ENCODE peak calls at places on chromosomes 4 and X, in ten cellular contexts. Q is DMS 273 treated with DMSO at 0.1 percent for 48 hours; O is NCI-H146; A is occipital lobe; F is central memory CD4-positive, alpha-beta T cell; P is NCI-H510A treated with DMSO at 0.1 percent for 48 hours; X is WTC11; V is PC-9; I is sigmoid colon; C is NCI-H2171. S is an unnamed sample.

GRCh38 chr4:119525771-119526712 is 102.6 kb downstream of the PDE5A start:
- DNase-seq in F (no peak), C (no peak), O (no peak), Q (no peak), V (no peak), I (no peak), X (no peak), P (no peak), A (no peak), S (no peak)

GRCh38 chr4:71133491-71133890 is 140.0 kb downstream of the DCK start:
- DNase-seq in Q (no peak), P (no peak), F (no peak), I (no peak), O (no peak), C (no peak), A (no peak), V (no peak), X (no peak), S (no peak)

GRCh38 chrX:111165902-111166301 is 69.9 kb downstream of the PAK3 start:
- DNase-seq in A (no peak), I (no peak), P (no peak), V (no peak), F (no peak), X (no peak), Q (no peak), O (no peak), C (no peak), S (no peak)

GRCh38 chrX:44474410-44474809 is 68.2 kb downstream of the FUNDC1 start:
- DNase-seq in I (no peak), O (no peak), X (no peak), C (no peak), F (no peak), V (no peak), P (no peak), Q (no peak), A (no peak), S (no peak)

GRCh38 chr4:1080961-1081688 is 32.2 kb downstream of the RNF212 start:
- DNase-seq in P (no peak), I (no peak), C (no peak), O (no peak), Q (no peak), X (no peak), F (peak), A (no peak), V (peak), S (no peak)

GRCh38 chrX:17613979-17614572 is 123.2 kb upstream of the SCML1 start:
- DNase-seq in V (peak), F (no peak), P (peak), O (peak), A (no peak), X (no peak), I (no peak), Q (peak), C (no peak), S (no peak)

GRCh38 chr4:41120297-41121217 is 93.8 kb downstream of the APBB2 start:
- DNase-seq in P (no peak), F (no peak), Q (no peak), X (no peak), I (peak), O (no peak), A (no peak), V (no peak), C (no peak), S (peak)

GRCh38 chr4:3408793-3409330 is 32.9 kb upstream of the HGFAC start:
- DNase-seq in Q (no peak), A (no peak), P (no peak), I (peak), X (no peak), O (no peak), F (no peak), C (no peak), V (no peak), S (no peak)

GRCh38 chrX:47958943-47959342 is 44.8 kb downstream of the ZNF182 start:
- DNase-seq in Q (no peak), O (peak), F (peak), C (no peak), P (no peak), V (no peak), A (no peak), I (no peak), X (no peak), S (no peak)

GRCh38 chr4:135240796-135241195 is 1039.2 kb upstream of the PABPC4L start:
- DNase-seq in P (no peak), V (no peak), X (no peak), A (peak), Q (peak), I (no peak), C (no peak), O (no peak), F (no peak), S (no peak)

GRCh38 chr4:118904418-118904817 is 15.8 kb downstream of the SYNPO2 start:
- DNase-seq in X (no peak), I (no peak), O (no peak), Q (no peak), V (no peak), F (no peak), C (no peak), A (no peak), P (no peak), S (no peak)

GRCh38 chr4:183765121-183765990 is 106.3 kb downstream of the TRAPPC11 start:
- DNase-seq in O (no peak), I (no peak), F (no peak), P (no peak), C (no peak), Q (no peak), A (no peak), V (no peak), X (no peak), S (no peak)

GRCh38 chr4:155249036-155249566 is 40.7 kb downstream of the NPY2R start:
- DNase-seq in O (no peak), A (no peak), F (no peak), C (no peak), I (no peak), P (no peak), Q (no peak), X (no peak), V (no peak), S (no peak)

GRCh38 chr4:159390648-159391047 is 287.8 kb downstream of the RAPGEF2 start:
- DNase-seq in X (no peak), P (no peak), A (no peak), I (no peak), F (no peak), Q (no peak), V (peak), O (no peak), C (no peak), S (no peak)

GRCh38 chr4:89379541-89380035 is 72.0 kb upstream of the GPRIN3 start:
- DNase-seq in I (no peak), P (peak), V (no peak), A (no peak), C (peak), X (no peak), O (no peak), Q (peak), F (no peak), S (no peak)

GRCh38 chrX:11351375-11352295 is 58.4 kb downstream of the AMELX start:
- DNase-seq in P (no peak), F (no peak), V (no peak), I (peak), C (no peak), A (no peak), X (no peak), O (no peak), Q (no peak), S (no peak)

GRCh38 chrX:109360301-109360700 is 121.6 kb downstream of the GUCY2F start:
- DNase-seq in P (no peak), X (no peak), A (no peak), Q (no peak), V (no peak), C (no peak), F (no peak), O (no peak), I (no peak), S (no peak)

GRCh38 chr4:110275871-110276270 is 77.5 kb upstream of the ELOVL6 start:
- DNase-seq in A (no peak), F (no peak), O (no peak), V (peak), P (no peak), I (no peak), C (no peak), X (no peak), Q (no peak), S (no peak)

GRCh38 chr4:1767058-1767769 is 25.9 kb upstream of the FGFR3 start:
- DNase-seq in O (no peak), X (peak), I (no peak), A (no peak), C (no peak), V (no peak), F (no peak), P (no peak), Q (no peak), S (no peak)

GRCh38 chr4:23903859-23904438 is 14.1 kb upstream of the PPARGC1A start:
- DNase-seq in X (no peak), A (no peak), O (no peak), V (no peak), Q (no peak), F (no peak), I (no peak), P (peak), C (peak), S (no peak)

GRCh38 chrX:137519459-137519858 is 46.5 kb upstream of the ZIC3 start:
- DNase-seq in A (no peak), Q (no peak), X (no peak), O (no peak), F (no peak), C (no peak), P (no peak), I (no peak), V (no peak), S (no peak)

GRCh38 chr4:167775374-167775773 is 317.0 kb upstream of the ANXA10 start:
- DNase-seq in O (no peak), V (no peak), Q (no peak), X (no peak), I (no peak), C (no peak), P (no peak), F (no peak), A (no peak), S (no peak)

GRCh38 chrX:72100824-72101351 is 30.8 kb downstream of the RTL5 start:
- DNase-seq in F (peak), O (no peak), X (no peak), A (no peak), V (no peak), C (no peak), Q (no peak), I (no peak), P (peak), S (no peak)

GRCh38 chr4:2451821-2452785 is 16.8 kb upstream of the RNF4 start:
- DNase-seq in X (no peak), F (no peak), O (no peak), P (no peak), A (no peak), Q (no peak), I (peak), V (no peak), C (no peak), S (no peak)

GRCh38 chrX:34734383-34734782 is 77.3 kb upstream of the TMEM47 start:
- DNase-seq in P (no peak), A (no peak), O (no peak), F (no peak), I (no peak), C (no peak), V (no peak), Q (no peak), X (no peak), S (no peak)

GRCh38 chrX:150765237-150765636 is 72.0 kb downstream of the MTMR1 start:
- DNase-seq in P (no peak), O (no peak), A (no peak), C (no peak), V (no peak), Q (no peak), I (no peak), F (no peak), X (no peak), S (no peak)

GRCh38 chr4:76459291-76459723 is 24.3 kb downstream of the SHROOM3 start:
- DNase-seq in I (no peak), V (peak), F (no peak), P (no peak), A (no peak), Q (no peak), C (no peak), O (no peak), X (peak), S (no peak)

GRCh38 chr4:1543976-1544375 is 137.7 kb upstream of the NKX1-1 start:
- DNase-seq in C (no peak), F (no peak), X (no peak), O (no peak), Q (no peak), A (no peak), P (no peak), I (no peak), V (no peak), S (no peak)

GRCh38 chr4:110195561-110196205 is 2.7 kb downstream of the ELOVL6 start:
- DNase-seq in P (peak), F (peak), O (peak), Q (no peak), X (no peak), I (no peak), C (no peak), A (peak), V (no peak), S (no peak)

GRCh38 chr4:2009651-2010233 is 968 bp upstream of the NELFA start:
- DNase-seq in X (peak), I (no peak), V (peak), F (peak), P (peak), C (peak), A (no peak), O (peak), Q (peak), S (peak)

GRCh38 chr4:14908635-14909034 is 93.6 kb upstream of the CPEB2 start:
- DNase-seq in Q (no peak), F (no peak), C (no peak), V (peak), O (no peak), I (no peak), A (no peak), P (peak), X (no peak), S (no peak)

GRCh38 chr4:3791910-3792542 is 25.8 kb downstream of the ADRA2C start:
- DNase-seq in Q (no peak), I (no peak), O (no peak), C (no peak), X (peak), F (no peak), A (no peak), V (no peak), P (no peak), S (no peak)

GRCh38 chr4:145935253-145936141 is 3.1 kb downstream of the ZNF827 start:
- DNase-seq in V (no peak), F (no peak), A (no peak), C (no peak), I (no peak), X (peak), O (peak), P (peak), Q (no peak), S (no peak)